ENCODE peak calls at places on chromosomes 12 and 14, in six cellular contexts. O, A, H, D, J and E are unnamed samples.

GRCh38 chr12:12909995-12910391 is 18.6 kb downstream of the GPRC5A start:
- DNase-seq in J (no peak), D (peak; percentile 35), H (no peak), O (no peak), A (no peak), E (no peak)

GRCh38 chr14:105858676-105859025 is 332.3 kb downstream of the TMEM121 start:
- DNase-seq in D (no peak), J (no peak), H (no peak), A (no peak), O (no peak), E (no peak)

GRCh38 chr12:75634244-75635222 is 123.1 kb upstream of the KRR1 start:
- DNase-seq in J (no peak), D (no peak), A (no peak), O (no peak), H (no peak), E (no peak)

GRCh38 chr12:54394281-54394719 is 9.8 kb upstream of the ZNF385A start:
- DNase-seq in A (no peak), H (no peak), J (peak; percentile 18), O (peak; percentile 16), D (no peak), E (no peak)

GRCh38 chr12:93573552-93574223 is 1.2 kb downstream of the SOCS2 start:
- DNase-seq in O (no peak), D (no peak), A (peak; percentile 23), J (no peak), H (no peak), E (no peak)

GRCh38 chr14:74572829-74573360 is 39.1 kb downstream of the LTBP2 start:
- DNase-seq in O (no peak), A (no peak), D (peak; percentile 84), H (no peak), J (no peak), E (no peak)

GRCh38 chr14:23237772-23238594 is at the start of gene RNF212B:
- DNase-seq in J (peak; percentile 96), O (peak; percentile 61), H (peak; percentile 87), A (peak; percentile 92), D (no peak), E (peak; percentile 90)

GRCh38 chr12:12612403-12612802 is 727 bp downstream of the CREBL2 start:
- DNase-seq in D (peak; percentile 47), J (no peak), A (no peak), O (peak; percentile 46), H (no peak), E (no peak)

GRCh38 chr12:124847675-124848074 is 16.0 kb downstream of the SCARB1 start:
- DNase-seq in O (no peak), A (no peak), J (no peak), H (no peak), D (no peak), E (no peak)

GRCh38 chr14:90607141-90607540 is 209.1 kb downstream of the TTC7B start:
- DNase-seq in O (no peak), D (no peak), A (no peak), J (no peak), H (no peak), E (no peak)

GRCh38 chr12:30515351-30515750 is 180.3 kb downstream of the IPO8 start:
- DNase-seq in H (no peak), J (no peak), A (no peak), D (no peak), O (no peak), E (no peak)

DNA sequence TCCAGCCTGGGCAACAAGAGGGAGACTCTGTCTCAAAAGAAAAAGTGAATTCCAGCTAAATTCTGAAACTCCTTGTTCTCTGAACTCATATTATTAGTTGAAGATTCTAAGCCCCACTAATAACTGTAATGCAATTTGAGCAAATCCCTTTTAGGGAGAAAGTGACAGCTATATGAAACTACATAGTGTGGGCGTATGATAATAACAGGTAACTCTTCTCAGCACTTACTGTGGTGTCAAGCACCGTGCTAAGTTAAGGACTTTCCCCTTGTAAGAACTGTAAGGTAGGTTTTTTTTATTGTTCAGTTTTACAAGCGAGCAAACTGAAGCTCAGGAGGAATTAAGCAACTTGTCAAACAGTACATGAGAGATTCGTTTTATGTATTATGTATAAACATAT is 5.4 kb downstream of the ANKRD13A start:
- DNase-seq in A (no peak), D (no peak), J (no peak), H (no peak), O (peak; percentile 42), E (no peak)
- H3K27ac ChIP-seq in A (no peak overlapping the region), D (no peak overlapping the region), J (no peak overlapping the region), H (no peak overlapping the region), O (peak overlapping the region; percentile 50), E (no peak overlapping the region)

GRCh38 chr14:81633496-81633895 is 99.8 kb upstream of the SEL1L start:
- DNase-seq in D (no peak), H (no peak), J (no peak), A (no peak), O (no peak), E (no peak)
- H3K27ac ChIP-seq in D (no peak overlapping the region), H (no peak overlapping the region), J (no peak overlapping the region), A (no peak overlapping the region), O (no peak overlapping the region), E (no peak overlapping the region)

DNA sequence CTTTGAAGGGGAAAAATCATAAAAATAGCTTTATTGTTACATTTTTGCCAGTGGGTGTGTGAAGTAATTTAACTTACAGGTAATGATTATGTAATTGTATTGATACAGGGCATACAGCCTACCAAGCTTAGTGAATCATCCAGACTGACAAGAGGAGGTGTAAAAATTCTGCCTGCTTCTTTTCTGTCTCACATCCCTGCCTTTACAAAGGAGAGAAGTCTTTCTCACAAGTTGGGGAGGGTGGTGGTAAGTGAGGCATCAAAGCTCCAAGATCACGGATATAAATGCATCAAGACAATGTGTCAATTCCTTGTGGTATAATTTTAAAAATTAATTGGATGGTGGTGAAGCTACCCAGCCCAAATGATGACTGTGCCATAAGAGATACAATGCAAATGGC is 39.0 kb upstream of the G2E3 start:
- DNase-seq in O (no peak), D (no peak), H (no peak), J (no peak), A (no peak), E (no peak)
- H3K27ac ChIP-seq in O (no peak overlapping the region), D (no peak overlapping the region), H (no peak overlapping the region), J (no peak overlapping the region), A (no peak overlapping the region), E (no peak overlapping the region)

DNA sequence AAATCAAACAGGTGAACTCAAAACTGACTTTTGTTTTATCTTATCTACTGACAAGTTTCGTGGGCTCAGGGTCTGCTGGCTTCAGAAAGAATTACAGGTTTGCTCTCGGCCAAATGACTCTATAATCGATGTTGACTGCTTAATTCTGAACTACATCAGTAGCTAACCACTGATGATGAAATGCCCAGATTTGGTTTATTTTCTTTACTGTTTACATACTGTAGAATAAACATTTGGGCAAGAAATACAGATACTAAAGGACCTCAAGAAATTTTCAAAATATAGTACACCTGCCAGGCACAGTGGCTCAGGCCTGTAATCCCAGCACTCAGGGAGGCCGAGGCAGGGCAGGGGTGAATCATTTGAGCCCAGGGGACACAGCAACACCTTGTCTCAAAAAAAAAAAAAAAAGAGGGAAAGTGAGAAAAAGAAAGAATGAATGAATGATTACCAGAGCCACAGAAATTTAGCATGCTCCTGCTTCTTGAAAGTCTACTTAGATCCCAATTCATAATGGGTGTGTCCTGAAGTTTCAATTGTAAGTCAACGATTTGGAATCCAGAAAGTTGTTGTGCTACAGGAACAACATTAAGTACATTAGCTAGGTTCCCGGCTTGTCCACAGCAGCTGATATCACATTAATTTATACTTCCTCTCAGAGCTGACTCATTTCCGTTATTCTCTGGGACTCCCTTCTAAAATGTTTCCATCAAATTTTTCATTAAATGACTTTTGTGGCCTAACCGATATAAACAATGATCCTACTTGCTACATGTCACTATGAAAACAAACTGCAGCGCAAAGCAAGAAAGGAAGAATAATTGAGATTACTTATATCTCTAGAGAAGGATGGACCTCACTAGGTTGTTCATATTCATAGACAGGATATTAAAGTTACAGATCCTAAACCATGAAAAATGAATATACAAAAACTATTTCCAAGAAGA is 134.3 kb downstream of the MED13L start:
- DNase-seq in A (no peak), D (peak; percentile 83), H (no peak), O (no peak), J (no peak), E (no peak)
- H3K27ac ChIP-seq in A (peak overlapping the region; percentile 53), D (peak overlapping the region; percentile 81), H (peak overlapping the region; percentile 75), O (no peak overlapping the region), J (no peak overlapping the region), E (peak overlapping the region; percentile 65)

GRCh38 chr12:27820564-27820963 is 40.5 kb upstream of the MANSC4 start:
- DNase-seq in A (no peak), O (no peak), J (no peak), H (no peak), D (no peak), E (no peak)
- H3K27ac ChIP-seq in A (no peak overlapping the region), O (no peak overlapping the region), J (no peak overlapping the region), H (no peak overlapping the region), D (peak overlapping the region; percentile 97), E (no peak overlapping the region)